ENCODE peak calls at places on chromosomes 6 and 20, in eight cellular contexts. Q is nephron progenitor cell, K is GM06990, Z is fibroblast of mammary gland, X is right lobe of liver, N is IMR-90, J is WTC11, W is lower lobe of right lung. U is an unnamed sample.

GRCh38 chr6:3987576-3987975 is 91.4 kb downstream of the FAM217A start:
- DNase-seq in N (no peak), K (no peak), Z (no peak), W (no peak), X (no peak), Q (no peak), J (no peak), U (no peak)

GRCh38 chr6:149929422-149929821 is 6.5 kb upstream of the RAET1G start:
- DNase-seq in W (no peak), Z (no peak), Q (peak; percentile 34), X (no peak), N (no peak), K (no peak), J (peak; percentile 66), U (no peak)

GRCh38 chr20:17568972-17569471 is 853 bp upstream of the DSTN start:
- DNase-seq in Z (peak; percentile 97), W (peak; percentile 87), Q (peak; percentile 71), J (peak; percentile 54), K (peak; percentile 10), X (peak; percentile 77), N (peak; percentile 99), U (peak; percentile 99)

GRCh38 chr6:167742719-167743303 is 83.9 kb upstream of the AFDN start:
- DNase-seq in Q (no peak), N (no peak), K (no peak), J (no peak), X (no peak), W (no peak), Z (peak; percentile 2), U (no peak)

GRCh38 chr6:14467591-14467990 is 350.0 kb downstream of the CD83 start:
- DNase-seq in X (no peak), N (peak; percentile 80), Z (peak; percentile 67), J (no peak), Q (no peak), W (no peak), K (no peak), U (peak; percentile 58)

GRCh38 chr20:61262514-61262913 is 10.5 kb downstream of the CDH4 start:
- DNase-seq in J (no peak), Z (no peak), K (no peak), X (no peak), N (no peak), Q (no peak), W (no peak), U (no peak)

GRCh38 chr20:23641936-23642751 is 4.4 kb upstream of the CST3 start:
- DNase-seq in Z (peak; percentile 92), X (no peak), Q (no peak), N (peak; percentile 87), W (no peak), J (no peak), K (no peak), U (peak; percentile 68)

GRCh38 chr20:10616212-10616611 is 57.6 kb downstream of the JAG1 start:
- DNase-seq in W (no peak), Z (no peak), X (no peak), K (no peak), N (no peak), J (no peak), Q (no peak), U (no peak)

GRCh38 chr6:35327349-35328027 is 14.9 kb upstream of the PPARD start:
- DNase-seq in W (peak; percentile 72), N (peak; percentile 55), Z (peak; percentile 50), J (peak; percentile 76), X (peak; percentile 70), K (peak; percentile 28), Q (peak; percentile 58), U (peak; percentile 35)

GRCh38 chr6:134493789-134494188 is 175.9 kb upstream of the SGK1 start:
- DNase-seq in J (no peak), K (no peak), W (no peak), Q (no peak), N (no peak), X (no peak), Z (no peak), U (no peak)

GRCh38 chr6:99121748-99122147 is 174.0 kb upstream of the FBXL4 start:
- DNase-seq in K (no peak), Q (no peak), Z (no peak), J (no peak), N (no peak), W (no peak), X (no peak), U (no peak)

GRCh38 chr6:3731700-3732099 is 19.8 kb downstream of the PXDC1 start:
- DNase-seq in Z (no peak), W (no peak), X (peak; percentile 68), J (no peak), N (no peak), K (no peak), Q (no peak), U (no peak)

GRCh38 chr6:29478740-29479139 is 9.0 kb downstream of the MAS1L start:
- DNase-seq in Q (no peak), X (no peak), W (no peak), J (no peak), Z (no peak), K (no peak), N (no peak), U (no peak)

GRCh38 chr6:160261991-160262718 is 3.5 kb upstream of the SLC22A2 start:
- DNase-seq in X (no peak), J (no peak), N (no peak), W (no peak), Z (no peak), K (no peak), Q (no peak), U (no peak)

GRCh38 chr6:45688180-45688579 is 310.4 kb upstream of the SUPT3H start:
- DNase-seq in K (no peak), Z (no peak), J (no peak), N (no peak), Q (no peak), X (no peak), W (no peak), U (no peak)

GRCh38 chr6:143505111-143505510 is 6.4 kb downstream of the FUCA2 start:
- DNase-seq in Z (no peak), K (no peak), N (no peak), X (no peak), W (no peak), Q (no peak), J (no peak), U (no peak)

GRCh38 chr20:50366270-50367103 is 143.7 kb upstream of the PTPN1 start:
- DNase-seq in Z (peak; percentile 70), X (peak; percentile 81), Q (no peak), N (peak; percentile 75), K (no peak), W (peak; percentile 81), J (no peak), U (no peak)

GRCh38 chr20:43984587-43984986 is 69.9 kb downstream of the TOX2 start:
- DNase-seq in Z (no peak), J (no peak), Q (no peak), K (no peak), X (no peak), N (no peak), W (no peak), U (no peak)

GRCh38 chr6:42159431-42160024 is 13.6 kb upstream of the GUCA1A start:
- DNase-seq in N (no peak), K (no peak), Z (no peak), X (no peak), J (no peak), Q (no peak), W (no peak), U (no peak)

GRCh38 chr6:106279179-106279578 is 46.4 kb downstream of the ATG5 start:
- DNase-seq in K (no peak), Z (peak; percentile 63), W (no peak), Q (no peak), J (no peak), N (peak; percentile 35), X (no peak), U (no peak)

GRCh38 chr6:133343220-133343619 is 102.1 kb downstream of the EYA4 start:
- DNase-seq in Q (no peak), Z (no peak), K (no peak), N (no peak), X (no peak), J (no peak), W (no peak), U (no peak)

GRCh38 chr6:44645276-44645675 is 257.8 kb downstream of the CDC5L start:
- DNase-seq in K (no peak), J (no peak), Z (no peak), N (no peak), X (no peak), W (no peak), Q (no peak), U (no peak)
- TF ChIP-seq CTCF in K (peak; percentile 8), J (no peak), Z (no peak), N (peak; percentile 3), X (no peak), W (no peak), Q (no peak), U (peak; percentile 26)

GRCh38 chr20:33676652-33677645 is 2.7 kb upstream of the NECAB3 start:
- DNase-seq in J (no peak), Q (no peak), X (no peak), W (no peak), N (no peak), Z (no peak), K (no peak), U (no peak)
- TF ChIP-seq CTCF in J (no peak), Q (no peak), X (no peak), W (no peak), N (no peak), Z (no peak), K (no peak), U (no peak)

GRCh38 chr6:146785001-146785585 is 186.3 kb downstream of the ADGB start:
- DNase-seq in X (no peak), N (peak; percentile 41), W (no peak), Z (peak; percentile 55), Q (peak; percentile 16), K (no peak), J (no peak), U (peak; percentile 10)
- TF ChIP-seq CTCF in X (peak; percentile 46), N (peak; percentile 46), W (peak; percentile 49), Z (peak; percentile 67), Q (peak; percentile 54), K (peak; percentile 59), J (peak; percentile 56), U (peak; percentile 82)

GRCh38 chr6:152594726-152595125 is 42.4 kb downstream of the SYNE1 start:
- DNase-seq in K (no peak), X (no peak), W (no peak), Z (no peak), J (no peak), N (no peak), Q (no peak), U (no peak)

GRCh38 chr6:152596706-152597105 is 40.5 kb downstream of the SYNE1 start:
- DNase-seq in X (no peak), J (no peak), W (no peak), K (no peak), Z (no peak), N (no peak), Q (no peak), U (no peak)

GRCh38 chr6:152598421-152598820 is 38.7 kb downstream of the SYNE1 start:
- DNase-seq in K (no peak), N (peak; percentile 13), Z (peak; percentile 62), J (no peak), W (no peak), X (no peak), Q (no peak), U (peak; percentile 28)

GRCh38 chr6:152598858-152599537 is 38.2 kb downstream of the SYNE1 start:
- DNase-seq in N (peak; percentile 21), Z (peak; percentile 52), K (no peak), X (no peak), Q (no peak), W (no peak), J (no peak), U (peak; percentile 8)

DNA sequence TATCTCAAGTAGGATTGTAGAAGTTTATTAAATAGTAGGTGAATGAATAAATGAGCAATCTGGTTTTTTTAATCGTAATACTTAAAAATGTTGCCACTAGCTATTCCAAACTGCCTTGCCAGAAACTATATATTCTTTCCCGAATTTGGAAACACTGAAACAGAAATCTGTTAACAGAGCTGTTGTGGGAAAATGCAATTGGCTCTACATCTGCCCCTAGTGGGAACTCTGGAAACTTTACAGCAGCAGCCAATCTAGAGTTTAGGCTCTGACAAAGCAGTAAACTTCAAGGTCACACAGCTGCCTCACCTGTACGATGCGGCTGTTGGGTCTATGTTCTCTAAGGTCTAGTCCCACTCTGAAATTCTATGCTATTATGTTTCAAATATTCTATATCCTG is 41.7 kb downstream of the SYNE1 start:
- DNase-seq in Z (peak; percentile 14), X (no peak), N (peak; percentile 17), Q (no peak), K (no peak), W (no peak), J (no peak), U (peak; percentile 16)
- TF ChIP-seq CTCF in Z (peak; percentile 54), X (peak; percentile 29), N (peak; percentile 40), Q (peak; percentile 46), K (peak; percentile 44), W (peak; percentile 43), J (peak; percentile 11), U (peak; percentile 72)

U was measured in HFFc6.